ENCODE peak calls at places on chromosome 18, in four cellular contexts. One of them, this sample, is unnamed.
A peak's percentile ranks its signal among the peaks of the same experiment; 100 is the strongest.

GRCh38 chr18:46628206-46628605 is 28.8 kb downstream of the LOXHD1 start:
- DNase-seq in HepG2: no peak
- DNase-seq in K562: no peak
- DNase-seq in GM12878: no peak
- DNase-seq in this sample: no peak

GRCh38 chr18:37937287-37937686 is 371.7 kb upstream of the CELF4 start:
- DNase-seq in GM12878: no peak
- DNase-seq in HepG2: no peak
- DNase-seq in K562: no peak
- DNase-seq in this sample: no peak

GRCh38 chr18:74283646-74284045 is 8.1 kb downstream of the CYB5A start:
- DNase-seq in HepG2: no peak
- DNase-seq in K562: no peak
- DNase-seq in GM12878: no peak
- DNase-seq in this sample: no peak

GRCh38 chr18:61203151-61203550 is 130.1 kb upstream of the CDH20 start:
- DNase-seq in GM12878: no peak
- DNase-seq in K562: no peak
- DNase-seq in HepG2: no peak
- DNase-seq in this sample: no peak

GRCh38 chr18:58046794-58047555 is 2.9 kb downstream of the NEDD4L start:
- DNase-seq in HepG2: peak; percentile 55
- DNase-seq in K562: no peak
- DNase-seq in GM12878: no peak
- DNase-seq in this sample: no peak

GRCh38 chr18:56799756-56800155 is 148.6 kb downstream of the WDR7 start:
- DNase-seq in K562: no peak
- DNase-seq in GM12878: no peak
- DNase-seq in HepG2: no peak
- DNase-seq in this sample: no peak

GRCh38 chr18:50953822-50954221 is 14.0 kb upstream of the ELAC1 start:
- DNase-seq in HepG2: no peak
- DNase-seq in K562: peak; percentile 7
- DNase-seq in GM12878: no peak
- DNase-seq in this sample: no peak

GRCh38 chr18:61635901-61636528 is 256.8 kb downstream of the RNF152 start:
- DNase-seq in GM12878: no peak
- DNase-seq in K562: peak; percentile 22
- DNase-seq in HepG2: peak; percentile 18
- DNase-seq in this sample: peak; percentile 62

GRCh38 chr18:62776066-62776570 is 60.8 kb downstream of the PHLPP1 start:
- DNase-seq in K562: no peak
- DNase-seq in GM12878: no peak
- DNase-seq in HepG2: no peak
- DNase-seq in this sample: no peak

DNA sequence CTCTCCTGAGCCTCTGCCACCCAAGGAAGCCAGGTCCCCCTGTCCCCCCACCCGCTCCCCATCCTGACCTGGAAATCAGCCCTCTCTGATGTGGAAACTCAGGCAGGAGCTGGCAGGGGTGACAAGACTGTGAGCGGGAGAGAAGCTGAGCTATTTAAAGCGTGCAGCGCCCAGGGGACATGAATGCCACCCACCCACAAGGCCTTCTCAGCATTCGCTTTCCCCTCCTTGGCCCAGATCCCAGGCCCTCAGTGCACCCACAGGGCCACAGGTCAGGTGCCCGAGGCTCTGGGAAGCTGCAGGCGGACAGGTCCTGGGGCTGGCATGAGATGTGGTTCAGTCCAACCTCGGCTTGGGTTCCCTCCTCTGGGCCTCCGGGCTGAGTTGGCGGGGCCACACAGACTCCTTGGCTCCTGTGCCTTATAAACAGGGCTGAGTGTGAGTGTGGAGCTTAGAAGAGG is 168.4 kb downstream of the SMAD7 start:
- DNase-seq in GM12878: no peak
- DNase-seq in K562: no peak
- DNase-seq in HepG2: no peak
- DNase-seq in this sample: no peak
- TF ChIP-seq ETV6 in GM12878: no peak
- TF ChIP-seq ETV6 in K562: no peak
- TF ChIP-seq ETV6 in HepG2: no peak
- TF ChIP-seq ETV6 in this sample: no peak

DNA sequence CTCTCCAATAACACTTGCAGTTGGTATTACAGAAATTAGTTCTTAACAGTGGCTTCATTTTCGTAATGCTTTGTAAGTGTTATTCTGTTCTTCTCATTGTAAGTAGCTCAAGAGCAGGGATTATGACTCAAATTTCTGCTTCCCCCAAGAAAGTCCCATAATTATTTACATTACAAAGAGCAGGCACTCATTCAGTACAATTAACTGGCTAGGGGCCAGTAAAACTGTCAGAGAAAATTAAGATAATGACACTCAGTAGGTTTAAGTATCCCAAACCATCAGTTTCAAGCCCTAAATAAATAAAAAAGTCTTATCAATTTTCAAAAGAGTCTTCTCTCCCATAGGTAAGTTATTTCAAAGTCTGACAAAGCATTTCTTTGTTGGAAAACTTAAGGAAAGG is 137.0 kb downstream of the ARHGAP28 start:
- DNase-seq in K562: no peak
- DNase-seq in HepG2: no peak
- DNase-seq in GM12878: no peak
- DNase-seq in this sample: no peak
- TF ChIP-seq ETV6 in K562: no peak
- TF ChIP-seq ETV6 in HepG2: no peak
- TF ChIP-seq ETV6 in GM12878: no peak
- TF ChIP-seq ETV6 in this sample: no peak

GRCh38 chr18:52617931-52618330 is 277.9 kb downstream of the DCC start:
- DNase-seq in GM12878: no peak
- DNase-seq in HepG2: no peak
- DNase-seq in K562: no peak
- DNase-seq in this sample: no peak
- TF ChIP-seq ETV6 in GM12878: no peak
- TF ChIP-seq ETV6 in HepG2: no peak
- TF ChIP-seq ETV6 in K562: no peak
- TF ChIP-seq ETV6 in this sample: no peak

DNA sequence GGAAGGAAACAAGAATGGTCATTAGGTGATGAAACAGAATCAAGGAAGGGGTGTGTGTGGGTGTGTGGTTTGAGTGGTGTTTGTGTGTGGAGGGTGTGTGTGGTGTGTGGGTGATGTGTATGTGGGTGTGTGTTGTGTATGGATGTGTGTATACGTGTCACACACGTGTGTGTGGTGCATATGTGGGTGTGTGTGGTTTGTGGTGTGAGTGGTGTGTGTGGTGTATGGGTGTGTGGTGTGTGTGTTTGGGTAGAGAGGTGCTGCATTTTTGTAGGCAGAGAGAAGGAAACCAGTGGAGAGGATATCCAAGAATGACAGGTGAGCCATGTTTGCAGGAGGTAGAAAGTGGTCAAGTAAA is 1.1 kb upstream of the CEP192 start:
- DNase-seq in HepG2: no peak
- DNase-seq in K562: no peak
- DNase-seq in GM12878: peak; percentile 30
- DNase-seq in this sample: no peak
- TF ChIP-seq ETV6 in HepG2: no peak
- TF ChIP-seq ETV6 in K562: no peak
- TF ChIP-seq ETV6 in GM12878: no peak
- TF ChIP-seq ETV6 in this sample: no peak

GRCh38 chr18:28514699-28515098 is 337.8 kb upstream of the CDH2 start:
- DNase-seq in GM12878: no peak
- DNase-seq in HepG2: no peak
- DNase-seq in K562: no peak
- DNase-seq in this sample: no peak

GRCh38 chr18:28510210-28510609 is 333.3 kb upstream of the CDH2 start:
- DNase-seq in HepG2: no peak
- DNase-seq in GM12878: no peak
- DNase-seq in K562: no peak
- DNase-seq in this sample: no peak

GRCh38 chr18:28511421-28511821 is 334.5 kb upstream of the CDH2 start:
- DNase-seq in K562: no peak
- DNase-seq in HepG2: no peak
- DNase-seq in GM12878: no peak
- DNase-seq in this sample: no peak

DNA sequence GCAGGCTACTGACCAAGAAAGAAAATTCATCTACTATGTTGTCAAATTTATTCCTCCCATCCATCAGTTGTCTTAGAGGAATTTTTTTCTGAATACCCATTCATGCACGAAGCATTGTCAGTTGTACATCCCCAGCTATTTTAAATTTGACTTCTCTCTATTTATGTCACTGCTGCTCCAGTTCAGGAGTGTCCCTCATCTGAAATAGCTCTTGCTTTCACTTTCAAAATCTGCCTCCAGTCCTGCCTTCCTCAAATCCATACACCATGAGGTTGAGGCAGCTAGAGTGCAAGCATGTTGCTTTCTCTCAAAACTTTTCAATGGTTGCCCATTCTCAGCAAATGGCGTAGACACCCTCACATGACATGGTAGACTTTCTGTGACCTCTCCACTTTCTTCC is 335.4 kb upstream of the CDH2 start:
- DNase-seq in K562: no peak
- DNase-seq in GM12878: peak; percentile 1
- DNase-seq in HepG2: no peak
- DNase-seq in this sample: no peak
- TF ChIP-seq ETV6 in K562: no peak
- TF ChIP-seq ETV6 in GM12878: no peak
- TF ChIP-seq ETV6 in HepG2: no peak
- TF ChIP-seq ETV6 in this sample: no peak

DNA sequence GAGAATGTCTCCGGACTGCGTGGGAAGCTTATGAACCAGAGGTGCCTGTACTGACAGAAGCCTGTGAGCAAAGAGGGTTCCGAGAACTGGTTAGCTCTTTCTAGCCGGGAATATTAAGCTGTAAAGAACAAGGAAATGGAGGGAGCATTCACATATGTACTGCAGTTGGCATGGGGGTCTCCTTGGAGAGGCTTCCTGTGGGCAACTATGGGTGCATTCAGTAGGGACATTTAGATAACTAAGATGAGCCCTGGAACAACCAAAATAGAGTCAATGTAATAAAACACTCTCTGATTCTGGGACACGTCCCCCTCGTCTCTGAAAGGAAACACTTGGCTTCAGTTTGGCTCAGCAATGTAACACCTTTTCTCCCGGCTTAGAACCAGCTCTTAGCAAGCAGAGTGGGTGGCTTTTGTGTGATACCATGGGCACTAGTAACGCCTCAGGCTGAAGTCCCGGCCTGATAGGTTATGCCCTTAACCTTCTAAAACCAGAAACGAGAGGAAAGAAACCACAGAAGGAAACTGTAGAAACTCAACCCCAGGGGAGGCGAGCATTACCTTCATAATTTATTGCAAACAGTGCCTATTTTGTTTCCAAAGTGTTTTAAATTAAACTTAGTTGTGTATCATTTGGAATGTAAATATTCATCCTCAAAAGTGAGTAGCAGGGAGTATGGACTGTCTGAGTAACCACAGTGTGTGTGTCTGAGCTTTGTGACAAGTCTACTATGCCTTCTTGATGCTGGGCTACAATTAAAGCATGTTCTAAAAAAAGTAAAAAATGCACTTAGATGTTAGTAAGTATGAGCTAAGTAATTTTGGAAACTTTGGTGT is 48.9 kb upstream of the LPIN2 start:
- DNase-seq in GM12878: no peak
- DNase-seq in HepG2: no peak
- DNase-seq in K562: no peak
- DNase-seq in this sample: no peak
- TF ChIP-seq ETV6 in GM12878: no peak
- TF ChIP-seq ETV6 in HepG2: no peak
- TF ChIP-seq ETV6 in K562: no peak
- TF ChIP-seq ETV6 in this sample: no peak

GRCh38 chr18:24659837-24660720 is 199.6 kb downstream of the HRH4 start:
- DNase-seq in GM12878: no peak
- DNase-seq in K562: no peak
- DNase-seq in HepG2: no peak
- DNase-seq in this sample: no peak
- TF ChIP-seq ETV6 in GM12878: no peak
- TF ChIP-seq ETV6 in K562: no peak
- TF ChIP-seq ETV6 in HepG2: no peak
- TF ChIP-seq ETV6 in this sample: no peak

GRCh38 chr18:32093523-32093922 is 1.8 kb downstream of the RNF138 start:
- DNase-seq in HepG2: peak; percentile 29
- DNase-seq in K562: peak; percentile 31
- DNase-seq in GM12878: no peak
- DNase-seq in this sample: no peak
- TF ChIP-seq ETV6 in HepG2: no peak
- TF ChIP-seq ETV6 in K562: no peak
- TF ChIP-seq ETV6 in GM12878: no peak
- TF ChIP-seq ETV6 in this sample: no peak

GRCh38 chr18:28771849-28772248 is 594.9 kb upstream of the CDH2 start:
- DNase-seq in HepG2: no peak
- DNase-seq in GM12878: no peak
- DNase-seq in K562: no peak
- DNase-seq in this sample: no peak
- TF ChIP-seq ETV6 in HepG2: no peak
- TF ChIP-seq ETV6 in GM12878: no peak
- TF ChIP-seq ETV6 in K562: no peak
- TF ChIP-seq ETV6 in this sample: no peak

DNA sequence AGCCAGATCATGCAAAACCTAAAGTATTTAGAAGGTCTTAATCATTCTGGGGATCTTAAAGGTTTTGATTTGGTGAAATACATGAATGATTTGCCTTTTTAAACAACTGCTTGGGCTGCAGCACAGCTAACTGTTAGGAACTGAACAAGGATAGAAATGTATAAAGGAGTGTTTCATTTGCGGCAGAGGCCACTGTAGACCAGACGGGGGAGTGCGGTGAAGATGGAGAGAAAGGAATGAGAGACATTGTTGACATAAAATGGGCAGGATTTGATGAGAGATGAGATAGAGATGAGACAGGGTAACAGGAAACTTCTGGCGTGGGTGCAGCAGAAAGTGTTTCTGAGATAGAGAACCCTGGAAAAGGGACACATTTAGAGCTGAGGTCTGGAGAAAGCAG is 308.1 kb downstream of the TMX3 start:
- DNase-seq in HepG2: no peak
- DNase-seq in GM12878: no peak
- DNase-seq in K562: no peak
- DNase-seq in this sample: no peak
- TF ChIP-seq ETV6 in HepG2: no peak
- TF ChIP-seq ETV6 in GM12878: no peak
- TF ChIP-seq ETV6 in K562: no peak
- TF ChIP-seq ETV6 in this sample: no peak